ENCODE peak calls at places on chromosomes 4 and X, in nine cellular contexts. S, C, T, P, I, V, G, N and R are unnamed samples.

GRCh38 chr4:39495446-39496208 is 31.6 kb downstream of the UGDH start:
- DNase-seq in V (no peak), I (no peak), N (no peak), C (no peak), G (no peak), S (no peak), P (no peak), T (no peak), R (no peak)

GRCh38 chrX:3609800-3610199 is 103.6 kb downstream of the PRKX start:
- DNase-seq in I (no peak), P (no peak), C (no peak), S (no peak), T (no peak), N (no peak), G (no peak), V (no peak), R (no peak)

GRCh38 chr4:75916091-75916661 is 13.9 kb upstream of the PPEF2 start:
- DNase-seq in T (peak; percentile 52), V (peak; percentile 29), G (no peak), S (no peak), P (no peak), N (no peak), I (no peak), C (no peak), R (no peak)

GRCh38 chrX:96994088-96994487 is 110.4 kb downstream of the RPA4 start:
- DNase-seq in N (no peak), T (no peak), I (no peak), C (no peak), V (no peak), P (no peak), G (no peak), S (no peak), R (no peak)

GRCh38 chr4:157043131-157043530 is 32.8 kb upstream of the GLRB start:
- DNase-seq in V (no peak), N (no peak), S (no peak), C (no peak), G (no peak), T (peak; percentile 7), I (no peak), P (no peak), R (no peak)

GRCh38 chrX:53281321-53281822 is at the start of gene IQSEC2:
- DNase-seq in V (peak; percentile 80), G (peak; percentile 87), I (peak; percentile 95), P (peak; percentile 67), T (no peak), N (peak; percentile 86), C (peak; percentile 79), S (peak; percentile 94), R (peak; percentile 85)

GRCh38 chrX:1658083-1658463 is 43.2 kb downstream of the ASMT start:
- DNase-seq in P (no peak), C (no peak), S (no peak), I (no peak), V (no peak), N (no peak), T (no peak), G (no peak), R (no peak)

GRCh38 chr4:124295413-124295812 is 417.1 kb downstream of the ANKRD50 start:
- DNase-seq in V (no peak), P (no peak), T (no peak), G (no peak), S (no peak), I (no peak), N (no peak), C (no peak), R (no peak)

GRCh38 chr4:115357767-115358166 is 244.3 kb upstream of the NDST4 start:
- DNase-seq in C (no peak), T (no peak), G (no peak), V (no peak), P (no peak), N (no peak), S (no peak), I (no peak), R (no peak)

GRCh38 chr4:146472404-146472803 is 49.3 kb downstream of the SLC10A7 start:
- DNase-seq in I (no peak), N (no peak), V (no peak), S (no peak), C (no peak), G (no peak), T (no peak), P (no peak), R (no peak)

GRCh38 chrX:22760513-22761057 is 239.2 kb upstream of the DDX53 start:
- DNase-seq in N (no peak), P (no peak), S (no peak), G (no peak), V (no peak), I (no peak), T (no peak), C (no peak), R (no peak)

GRCh38 chr4:165715989-165716388 is 157.0 kb upstream of the TLL1 start:
- DNase-seq in S (no peak), C (no peak), N (no peak), V (no peak), P (no peak), I (no peak), T (no peak), G (no peak), R (no peak)

GRCh38 chr4:85672959-85673358 is 198.0 kb downstream of the ARHGAP24 start:
- DNase-seq in G (no peak), T (no peak), N (no peak), C (no peak), V (no peak), S (no peak), P (no peak), I (no peak), R (no peak)

GRCh38 chr4:4391866-4392265 is 5.0 kb downstream of the NSG1 start:
- DNase-seq in N (no peak), S (no peak), V (no peak), G (no peak), P (no peak), C (no peak), I (no peak), T (no peak), R (no peak)

GRCh38 chr4:83232087-83232486 is 52.5 kb downstream of the COQ2 start:
- DNase-seq in I (no peak), C (no peak), G (no peak), V (no peak), P (no peak), S (no peak), N (no peak), T (no peak), R (no peak)

GRCh38 chrX:13471269-13471668 is 98.1 kb upstream of the EGFL6 start:
- DNase-seq in G (no peak), S (no peak), N (no peak), I (no peak), T (no peak), P (no peak), V (no peak), C (no peak), R (no peak)

GRCh38 chr4:87038837-87039715 is 104.3 kb downstream of the AFF1 start:
- DNase-seq in V (peak; percentile 59), I (no peak), N (peak; percentile 52), P (no peak), T (no peak), G (peak; percentile 71), C (peak; percentile 85), S (no peak), R (peak; percentile 65)
- H3K4me1 ChIP-seq in V (peaks cover 76% of the 10 kb centered on the region), I (peaks cover 87% of the 10 kb centered on the region), N (peaks cover 81% of the 10 kb centered on the region), P (peaks cover 99% of the 10 kb centered on the region), T (peaks cover 13% of the 10 kb centered on the region), G (peaks cover 99% of the 10 kb centered on the region), C (no peaks in the 10 kb centered on the region), S (peaks cover 28% of the 10 kb centered on the region), R (peaks cover 100% of the 10 kb centered on the region)

GRCh38 chr4:168865854-168866253 is 144.2 kb downstream of the CBR4 start:
- DNase-seq in T (no peak), P (no peak), S (no peak), G (no peak), N (no peak), V (no peak), I (no peak), C (no peak), R (no peak)
- H3K27ac ChIP-seq in T (no peak overlapping the region), P (no peak overlapping the region), S (no peak overlapping the region), G (no peak overlapping the region), N (no peak overlapping the region), V (no peak overlapping the region), I (no peak overlapping the region), C (no peak overlapping the region), R (peak overlapping the region; percentile 2)

DNA sequence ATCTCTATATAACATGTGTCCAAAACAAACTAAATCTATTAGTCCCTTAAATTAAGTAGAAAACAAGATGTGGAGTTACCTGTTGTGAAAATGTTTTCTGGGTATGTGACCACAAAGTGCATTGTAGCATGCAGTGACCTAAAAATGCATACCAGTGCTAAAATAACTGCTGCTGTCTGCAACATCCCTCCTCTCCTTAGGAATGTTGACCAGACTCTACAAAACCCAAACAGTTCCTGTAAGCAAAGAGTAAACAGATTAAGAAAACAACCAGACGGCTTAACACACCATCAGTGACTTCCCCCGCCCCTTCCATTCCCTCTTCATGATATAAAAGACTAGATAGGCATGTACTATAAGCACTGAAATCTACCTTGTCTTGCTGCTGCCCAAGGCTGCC is 15.8 kb upstream of the RAB33B start:
- DNase-seq in C (no peak), T (no peak), I (no peak), V (no peak), N (no peak), P (no peak), G (no peak), S (no peak), R (no peak)
- H3K9me3 ChIP-seq in C (peaks cover 24% of the 10 kb centered on the region), T (no peaks in the 10 kb centered on the region), I (peaks cover 3% of the 10 kb centered on the region), V (no peaks in the 10 kb centered on the region), N (no peaks in the 10 kb centered on the region), P (peaks cover 45% of the 10 kb centered on the region), G (peaks cover 5% of the 10 kb centered on the region), S (no peaks in the 10 kb centered on the region), R (peaks cover 46% of the 10 kb centered on the region)

GRCh38 chrX:39309018-39309620 is 507.9 kb downstream of the MID1IP1 start:
- DNase-seq in N (no peak), P (peak; percentile 13), V (no peak), G (no peak), S (peak; percentile 39), I (no peak), T (no peak), C (no peak), R (no peak)

GRCh38 chrX:39311646-39312045 is 510.4 kb downstream of the MID1IP1 start:
- DNase-seq in N (no peak), P (no peak), G (no peak), S (no peak), V (no peak), T (no peak), I (no peak), C (no peak), R (no peak)

GRCh38 chrX:39309721-39310152 is 508.5 kb downstream of the MID1IP1 start:
- DNase-seq in V (no peak), P (no peak), I (no peak), N (no peak), S (peak; percentile 37), C (no peak), T (no peak), G (peak; percentile 52), R (peak; percentile 18)

GRCh38 chrX:39313149-39313548 is 511.9 kb downstream of the MID1IP1 start:
- DNase-seq in G (no peak), T (no peak), P (no peak), V (no peak), S (no peak), C (no peak), I (no peak), N (no peak), R (no peak)

DNA sequence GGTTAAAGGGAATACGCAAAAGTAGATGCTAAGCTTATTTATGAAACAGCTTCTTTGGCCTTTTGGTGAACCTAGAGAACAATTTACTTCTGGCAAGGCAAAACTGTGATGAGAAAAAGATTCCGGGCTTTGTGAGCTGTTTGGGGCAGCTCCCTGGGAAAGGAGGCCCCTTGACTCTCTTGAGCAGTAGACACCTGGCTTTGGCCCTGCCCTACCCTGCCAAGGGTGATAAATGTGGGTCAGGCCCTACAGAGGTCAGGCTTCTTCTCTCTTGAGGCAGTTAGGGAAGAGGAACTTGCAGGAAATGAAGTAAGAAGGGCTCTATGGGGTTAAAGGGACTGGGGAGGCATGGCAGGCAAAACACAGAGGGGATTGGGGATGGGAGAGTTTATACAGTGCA is 509.7 kb downstream of the MID1IP1 start:
- DNase-seq in G (no peak), C (no peak), T (no peak), I (no peak), S (no peak), V (no peak), N (no peak), P (no peak), R (no peak)
- H3K4me1 ChIP-seq in G (peaks cover 12% of the 10 kb centered on the region), C (no peaks in the 10 kb centered on the region), T (no peaks in the 10 kb centered on the region), I (peaks cover 15% of the 10 kb centered on the region), S (peaks cover 3% of the 10 kb centered on the region), V (no peaks in the 10 kb centered on the region), N (no peaks in the 10 kb centered on the region), P (peaks cover 17% of the 10 kb centered on the region), R (peaks cover 25% of the 10 kb centered on the region)